ENCODE peak calls at places on chromosomes 16 and 17, in nine cellular contexts. P is upper lobe of left lung, N is HCT116, O is prostate gland, V is sigmoid colon, K is breast epithelium, X is transverse colon, E is SK-N-SH, S is endothelial cell of umbilical vein. T is an unnamed sample. For H3K4me1, the result is how much of the 10 kb centered on the place peaks cover.

GRCh38 chr17:17942846-17943245 is 29.4 kb downstream of the TOM1L2 start:
- DNase-seq in N (no peak), O (no peak), E (no peak), K (no peak), P (no peak), X (no peak), V (no peak), S (peak), T (no peak)

GRCh38 chr16:23286131-23286532 is 16.0 kb upstream of the SCNN1B start:
- DNase-seq in K (no peak), P (no peak), X (no peak), V (no peak), N (no peak), O (no peak), S (no peak), E (no peak), T (no peak)

GRCh38 chr16:87682852-87683399 is 80.6 kb downstream of the JPH3 start:
- DNase-seq in K (no peak), O (no peak), V (no peak), N (no peak), S (no peak), E (no peak), P (no peak), X (no peak), T (no peak)

GRCh38 chr16:19505600-19506303 is 16.1 kb downstream of the GDE1 start:
- DNase-seq in O (no peak), S (peak), K (no peak), N (no peak), V (no peak), X (no peak), P (no peak), E (no peak), T (no peak)

GRCh38 chr17:48545022-48545376 is at the start of gene HOXB2:
- DNase-seq in X (no peak), K (no peak), N (no peak), S (peak), O (no peak), P (no peak), E (no peak), V (no peak), T (no peak)

GRCh38 chr16:74807052-74807646 is 32.5 kb upstream of the FA2H start:
- DNase-seq in K (no peak), N (no peak), S (no peak), X (no peak), V (no peak), E (no peak), O (no peak), P (no peak), T (no peak)

GRCh38 chr17:78903101-78903779 is at the start of gene CEP295NL:
- DNase-seq in V (no peak), N (no peak), K (no peak), O (no peak), X (no peak), S (no peak), E (peak), P (no peak), T (no peak)

GRCh38 chr17:15954222-15954621 is 9.3 kb downstream of the ADORA2B start:
- DNase-seq in O (no peak), S (peak), N (peak), K (no peak), V (peak), P (peak), E (no peak), X (no peak), T (no peak)

GRCh38 chr16:62408760-62409159 is 372.5 kb upstream of the CDH8 start:
- DNase-seq in K (no peak), O (no peak), P (no peak), X (no peak), S (no peak), E (no peak), N (no peak), V (no peak), T (no peak)

GRCh38 chr17:66076546-66077190 is 115.3 kb downstream of the CEP112 start:
- DNase-seq in K (no peak), S (peak), V (no peak), N (no peak), P (no peak), O (no peak), E (no peak), X (no peak), T (no peak)

GRCh38 chr16:2366660-2367309 is 26.3 kb upstream of the ABCA3 start:
- DNase-seq in S (no peak), X (no peak), E (no peak), O (no peak), P (no peak), N (no peak), K (no peak), V (no peak), T (no peak)

GRCh38 chr16:15822957-15823356 is 33.9 kb downstream of the MYH11 start:
- DNase-seq in E (no peak), S (no peak), V (peak), X (peak), O (peak), P (no peak), N (no peak), K (peak), T (peak)

GRCh38 chr16:69055003-69055402 is 50.5 kb upstream of the HAS3 start:
- DNase-seq in K (no peak), P (no peak), V (peak), X (no peak), S (no peak), E (no peak), O (no peak), N (no peak), T (no peak)

DNA sequence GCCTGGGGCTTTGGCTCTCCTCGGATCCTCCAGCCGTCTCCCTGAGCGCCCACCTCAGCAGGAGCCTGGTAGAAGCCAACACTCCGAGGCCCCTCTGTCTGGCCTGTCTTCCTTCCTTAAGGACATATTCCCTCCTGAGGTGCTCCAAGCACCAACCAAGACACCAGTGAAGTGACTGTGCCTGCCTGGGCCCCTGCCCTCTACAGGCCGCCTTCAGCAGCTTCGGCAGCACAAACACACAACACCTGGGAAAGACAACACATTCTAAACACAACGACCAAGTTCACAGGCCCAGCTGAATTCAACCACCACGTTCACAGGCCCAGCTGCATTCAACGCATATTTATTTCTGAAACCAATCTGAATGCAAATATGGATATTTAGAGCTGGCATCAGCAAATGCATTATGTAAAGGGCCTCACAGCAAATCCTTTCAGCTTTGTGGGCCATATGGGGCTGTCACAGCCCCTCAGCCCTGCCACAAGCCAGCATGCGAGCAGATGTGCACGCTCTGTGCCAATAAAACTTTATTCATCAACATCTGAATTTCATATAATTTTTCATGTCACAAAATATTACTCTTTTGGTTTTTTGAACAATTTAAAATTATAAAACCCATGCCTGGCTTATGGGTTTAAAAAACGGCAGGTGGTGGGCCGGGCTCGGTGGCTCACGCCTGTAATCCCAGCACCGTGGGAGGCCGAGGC is 12.2 kb downstream of the GALNS start:
- DNase-seq in V (no peak), E (no peak), K (no peak), O (no peak), S (no peak), N (no peak), X (no peak), P (no peak), T (no peak)
- TF ChIP-seq CTCF in V (no peak), E (no peak), K (no peak), O (no peak), S (no peak), N (peak), X (no peak), P (no peak), T (no peak)

GRCh38 chr17:72466199-72466598 is 345.4 kb downstream of the SOX9 start:
- DNase-seq in K (no peak), V (no peak), X (peak), E (no peak), P (peak), O (no peak), S (no peak), N (no peak), T (peak)
- H3K4me1 ChIP-seq in K (under half), V (under half), X (under half), E (under half), P (under half), O (under half), S (under half), N (half or more), T (under half)

DNA sequence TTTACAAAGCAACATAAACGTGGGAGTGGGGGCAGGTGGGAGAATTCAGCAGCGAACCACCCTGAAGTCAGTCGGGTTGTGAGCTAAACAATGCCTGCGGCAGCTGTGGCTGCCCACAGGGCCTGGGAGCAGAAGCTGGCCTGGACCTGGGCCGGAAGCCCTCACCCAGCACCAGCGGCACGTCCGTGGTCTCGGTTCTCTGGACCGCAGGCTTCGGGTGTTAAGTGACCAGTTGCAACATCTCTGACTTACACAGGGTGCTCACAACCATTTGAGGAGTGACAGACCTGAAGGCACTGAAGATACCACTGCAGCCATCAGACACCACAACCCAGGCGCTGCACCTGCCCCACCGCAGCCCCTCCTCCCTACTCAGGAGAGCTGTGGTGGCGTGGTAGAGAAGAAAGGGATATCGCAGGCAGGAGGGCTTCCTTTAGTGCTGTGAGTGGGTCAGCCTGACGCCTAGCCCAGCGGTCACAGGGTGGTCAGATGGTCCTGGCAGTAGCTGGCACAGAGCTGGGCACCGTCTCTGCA is 33.8 kb downstream of the CBFA2T3 start:
- DNase-seq in V (no peak), N (no peak), O (no peak), X (no peak), P (no peak), S (no peak), E (no peak), K (no peak), T (no peak)
- TF ChIP-seq POLR2AphosphoS5 in V (no peak), N (no peak), O (no peak), X (no peak), P (no peak), S (no peak), E (no peak), K (no peak), T (no peak)

DNA sequence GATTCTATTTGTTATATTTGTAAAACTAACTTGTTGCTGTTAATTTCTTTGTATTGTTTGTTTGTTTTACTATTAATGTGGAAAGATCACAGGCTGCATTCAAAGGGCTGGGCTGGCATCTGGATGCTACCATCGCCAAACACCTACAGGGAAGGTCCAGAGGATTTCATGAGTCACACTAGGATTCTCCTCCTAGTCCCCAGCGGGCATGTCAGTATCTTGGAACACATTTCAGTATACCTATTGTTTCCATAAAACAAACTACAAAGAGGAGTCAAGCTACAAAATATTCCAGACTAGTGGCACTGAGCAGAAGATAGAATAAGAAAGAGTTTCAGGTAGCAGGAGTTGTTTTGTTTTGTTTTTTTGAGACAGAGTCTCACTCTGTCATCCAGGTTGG is 55.3 kb downstream of the NOG start:
- DNase-seq in N (no peak), K (no peak), V (no peak), S (no peak), O (no peak), P (no peak), X (no peak), E (no peak), T (no peak)
- TF ChIP-seq CTCF in N (no peak), K (no peak), V (no peak), S (no peak), O (no peak), P (no peak), X (no peak), E (no peak), T (no peak)

GRCh38 chr17:82871776-82872561 is 32.1 kb upstream of the ZNF750 start:
- DNase-seq in K (no peak), E (no peak), O (no peak), N (no peak), P (no peak), V (no peak), S (no peak), X (no peak), T (no peak)

GRCh38 chr17:82872591-82873520 is 33.0 kb upstream of the ZNF750 start:
- DNase-seq in N (no peak), P (no peak), O (no peak), K (no peak), E (no peak), S (no peak), V (peak), X (no peak), T (no peak)

GRCh38 chr17:82875418-82875856 is 35.6 kb upstream of the ZNF750 start:
- DNase-seq in K (peak), P (peak), N (no peak), V (no peak), S (peak), E (no peak), O (peak), X (no peak), T (peak)

GRCh38 chr17:82874011-82874835 is 34.4 kb upstream of the ZNF750 start:
- DNase-seq in K (peak), E (no peak), V (peak), N (no peak), S (no peak), P (peak), O (peak), X (no peak), T (peak)

DNA sequence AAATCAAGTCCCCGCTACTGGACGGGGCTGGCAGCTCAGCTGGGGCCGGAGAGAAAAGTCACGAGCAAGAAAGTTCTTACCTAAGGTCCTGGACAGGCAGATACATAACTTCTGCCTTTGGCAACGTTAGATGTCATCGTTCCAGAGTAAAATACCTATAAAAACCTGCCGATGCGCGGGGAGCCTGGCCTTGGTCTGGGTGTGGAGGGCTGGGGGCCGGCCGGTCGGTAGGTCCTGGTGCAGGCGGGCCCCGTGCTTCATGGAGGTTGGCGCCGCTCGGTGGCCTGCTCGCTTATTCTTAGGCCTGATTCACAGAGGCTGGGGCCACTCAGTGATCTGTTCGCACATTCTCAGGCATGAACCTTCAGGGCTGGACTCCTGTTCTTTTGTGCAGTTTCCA is 33.7 kb upstream of the ZNF750 start:
- DNase-seq in N (no peak), X (no peak), O (no peak), K (no peak), V (no peak), E (no peak), S (no peak), P (no peak), T (no peak)
- H3K4me1 ChIP-seq in N (under half), X (under half), O (under half), K (under half), V (under half), E (under half), S (under half), P (under half), T (under half)

GRCh38 chr16:8848939-8849391 is 19.8 kb downstream of the CARHSP1 start:
- DNase-seq in N (no peak), V (peak), S (no peak), X (no peak), E (peak), P (no peak), K (no peak), O (no peak), T (no peak)
- TF ChIP-seq POLR2AphosphoS5 in N (no peak), V (no peak), S (no peak), X (no peak), E (peak), P (no peak), K (no peak), O (no peak), T (no peak)

GRCh38 chr16:86044241-86044671 is 145.3 kb downstream of the IRF8 start:
- DNase-seq in P (no peak), N (peak), O (no peak), K (no peak), V (peak), E (peak), X (peak), S (peak), T (peak)
- TF ChIP-seq CTCF in P (peak), N (peak), O (no peak), K (no peak), V (peak), E (peak), X (peak), S (peak), T (no peak)

GRCh38 chr17:76243826-76244679 is 3.8 kb upstream of the RNF157 start:
- DNase-seq in X (no peak), P (no peak), N (no peak), E (no peak), S (no peak), V (peak), O (no peak), K (no peak), T (no peak)

GRCh38 chr17:76241205-76241539 is 879 bp upstream of the RNF157 start:
- DNase-seq in K (no peak), X (peak), V (peak), S (no peak), E (no peak), P (no peak), O (no peak), N (no peak), T (peak)

GRCh38 chr17:76239538-76240274 is 587 bp downstream of the RNF157 start:
- DNase-seq in N (no peak), K (no peak), V (peak), X (no peak), O (no peak), S (no peak), P (no peak), E (peak), T (no peak)

GRCh38 chr17:76240461-76241204 is at the start of gene RNF157:
- DNase-seq in N (no peak), S (peak), E (peak), O (peak), V (peak), P (peak), X (peak), K (no peak), T (peak)

GRCh38 chr17:76241776-76242175 is 1.5 kb upstream of the RNF157 start:
- DNase-seq in N (no peak), P (no peak), X (no peak), K (no peak), O (no peak), S (no peak), V (peak), E (no peak), T (no peak)
- H3K4me1 ChIP-seq in N (under half), P (under half), X (under half), K (under half), O (under half), S (under half), V (under half), E (under half), T (under half)

GRCh38 chr17:28897769-28898259 is 281 bp upstream of the FLOT2 start:
- DNase-seq in K (no peak), E (no peak), P (no peak), N (no peak), O (no peak), V (peak), X (no peak), S (peak), T (no peak)
- TF ChIP-seq POLR2AphosphoS5 in K (no peak), E (peak), P (no peak), N (no peak), O (no peak), V (no peak), X (no peak), S (no peak), T (no peak)